ENCODE peak calls at places on chromosomes 2 and 18, in nine cellular contexts. O is fibroblast of mammary gland, W is ELR, I is dorsolateral prefrontal cortex, X is NCI-H82, R is adipocyte, E is PC-3, T is KBM-7, L is AG08395. Z is an unnamed sample.

GRCh38 chr18:31101148-31102019 is 837 bp downstream of the DSC2 start:
- DNase-seq in I (peak), X (peak), R (no peak), T (peak), O (no peak), W (no peak), L (no peak), E (peak), Z (no peak)

GRCh38 chr2:240197439-240198139 is 57.1 kb upstream of the OTOS start:
- DNase-seq in R (no peak), I (no peak), O (no peak), L (no peak), W (no peak), X (no peak), E (no peak), T (no peak), Z (no peak)

GRCh38 chr2:101759162-101759561 is 61.7 kb downstream of the MAP4K4 start:
- DNase-seq in O (peak), I (no peak), T (no peak), X (no peak), L (peak), E (peak), R (peak), W (peak), Z (no peak)

GRCh38 chr2:68796306-68796905 is 61.8 kb downstream of the ARHGAP25 start:
- DNase-seq in I (no peak), O (peak), T (peak), L (no peak), E (peak), X (no peak), R (no peak), W (peak), Z (no peak)

GRCh38 chr2:70570041-70570661 is 16.5 kb upstream of the TGFA start:
- DNase-seq in L (peak), R (no peak), O (no peak), I (no peak), X (no peak), E (peak), W (peak), T (no peak), Z (no peak)

GRCh38 chr2:222861411-222862067 is 703 bp downstream of the ACSL3 start:
- DNase-seq in W (peak), O (no peak), R (peak), X (peak), E (no peak), I (peak), L (peak), T (peak), Z (no peak)

GRCh38 chr2:113173563-113174368 is at the start of gene PSD4:
- DNase-seq in T (peak), R (no peak), L (no peak), W (no peak), I (peak), E (no peak), X (no peak), O (no peak), Z (peak)

GRCh38 chr2:98020992-98021713 is 25.4 kb upstream of the TMEM131 start:
- DNase-seq in R (no peak), W (no peak), X (no peak), T (no peak), L (no peak), O (no peak), I (peak), E (no peak), Z (peak)

GRCh38 chr2:190214434-190215194 is 105.0 kb downstream of the HIBCH start:
- DNase-seq in L (no peak), O (peak), I (no peak), T (no peak), R (no peak), X (no peak), E (no peak), W (no peak), Z (no peak)

GRCh38 chr2:42031783-42032620 is 15.8 kb upstream of the PKDCC start:
- DNase-seq in E (no peak), X (no peak), L (no peak), O (no peak), R (no peak), T (no peak), I (no peak), W (no peak), Z (no peak)

GRCh38 chr2:125745514-125745913 is 910.4 kb upstream of the GYPC start:
- DNase-seq in O (peak), R (peak), T (peak), E (peak), I (peak), X (peak), W (peak), L (no peak), Z (no peak)

GRCh38 chr2:10534514-10535250 is 86.6 kb upstream of the ODC1 start:
- DNase-seq in T (peak), O (peak), R (no peak), L (no peak), E (peak), X (no peak), I (no peak), W (peak), Z (no peak)

GRCh38 chr18:61973273-61974115 is 80.7 kb upstream of the RNF152 start:
- DNase-seq in O (no peak), T (no peak), I (no peak), L (no peak), X (no peak), W (no peak), E (no peak), R (no peak), Z (no peak)

GRCh38 chr2:9648821-9649220 is 18.0 kb upstream of the YWHAQ start:
- DNase-seq in T (no peak), E (no peak), R (no peak), L (no peak), I (no peak), W (no peak), O (no peak), X (no peak), Z (no peak)

GRCh38 chr2:241857041-241857541 is 1.6 kb downstream of the PDCD1 start:
- DNase-seq in I (no peak), X (no peak), W (no peak), R (no peak), E (no peak), O (no peak), L (no peak), T (no peak), Z (no peak)

GRCh38 chr18:9689253-9689652 is 18.8 kb upstream of the RAB31 start:
- DNase-seq in R (no peak), L (no peak), X (no peak), O (no peak), T (no peak), E (no peak), I (no peak), W (no peak), Z (no peak)

GRCh38 chr18:79587298-79588125 is 92.1 kb upstream of the CTDP1 start:
- DNase-seq in O (no peak), W (no peak), X (no peak), T (no peak), I (peak), L (no peak), R (no peak), E (no peak), Z (no peak)

GRCh38 chr2:175445276-175445675 is 263.8 kb upstream of the ATP5MC3 start:
- DNase-seq in I (no peak), W (no peak), X (no peak), O (no peak), T (peak), L (no peak), E (no peak), R (no peak), Z (no peak)

GRCh38 chr2:48685126-48685525 is 67.5 kb downstream of the GTF2A1L start:
- DNase-seq in O (no peak), R (no peak), L (no peak), X (no peak), I (no peak), T (no peak), E (no peak), W (no peak), Z (no peak)

GRCh38 chr2:238464389-238464788 is 37.7 kb downstream of the ASB1 start:
- DNase-seq in O (no peak), T (no peak), L (no peak), I (no peak), R (no peak), W (no peak), X (no peak), E (no peak), Z (no peak)

GRCh38 chr18:46755315-46756171 is 1.3 kb downstream of the ST8SIA5 start:
- DNase-seq in T (no peak), R (no peak), L (no peak), E (no peak), I (no peak), X (peak), O (no peak), W (no peak), Z (no peak)

GRCh38 chr2:226544581-226545210 is 254.9 kb downstream of the IRS1 start:
- DNase-seq in O (peak), X (no peak), L (no peak), W (peak), I (no peak), E (no peak), R (peak), T (no peak), Z (no peak)

GRCh38 chr18:37554399-37554787 is 11.2 kb downstream of the CELF4 start:
- DNase-seq in W (no peak), L (no peak), I (no peak), T (no peak), X (no peak), O (no peak), E (no peak), R (no peak), Z (no peak)

GRCh38 chr2:1898461-1899395 is 154.4 kb upstream of the PXDN start:
- DNase-seq in R (no peak), I (no peak), X (no peak), O (no peak), E (no peak), W (no peak), L (no peak), T (no peak), Z (no peak)

GRCh38 chr2:73859721-73860586 is 31.2 kb downstream of the STAMBP start:
- DNase-seq in E (peak), R (peak), I (no peak), W (peak), X (no peak), T (no peak), O (peak), L (peak), Z (no peak)

GRCh38 chr2:27264753-27265535 is 2.1 kb upstream of the SLC30A3 start:
- DNase-seq in O (peak), T (peak), W (peak), R (peak), E (peak), I (no peak), L (peak), X (peak), Z (no peak)

GRCh38 chr2:105324732-105325131 is 4.8 kb downstream of the TGFBRAP1 start:
- DNase-seq in I (no peak), E (no peak), T (no peak), L (peak), X (no peak), O (no peak), R (peak), W (peak), Z (no peak)

GRCh38 chr2:201932511-201932910 is 101.1 kb upstream of the FZD7 start:
- DNase-seq in W (no peak), I (no peak), X (peak), E (no peak), L (no peak), R (no peak), T (no peak), O (no peak), Z (no peak)

GRCh38 chr2:179751184-179751809 is 110.1 kb downstream of the ZNF385B start:
- DNase-seq in W (peak), L (peak), E (peak), I (no peak), T (peak), X (peak), O (peak), R (peak), Z (no peak)

Z was measured in substantia nigra.